ENCODE peak calls at places on chromosome 15, in five cellular contexts. L is A549, N is GM12892, W is HCT116, S is adrenal gland. M is an unnamed sample.

GRCh38 chr15:41607033-41607432 is 48.0 kb downstream of the TYRO3 start:
- DNase-seq in W (no peak), S (no peak), L (no peak), N (no peak), M (no peak)

GRCh38 chr15:98826658-98827057 is 178.3 kb downstream of the IGF1R start:
- DNase-seq in N (no peak), S (no peak), L (no peak), W (no peak), M (no peak)

GRCh38 chr15:20106026-20106425 is 435.6 kb downstream of the GOLGA6L6 start:
- DNase-seq in N (no peak), S (peak; percentile 50), W (no peak), L (no peak), M (no peak)

GRCh38 chr15:64775551-64776401 is at the start of gene RBPMS2:
- DNase-seq in L (peak; percentile 37), N (no peak), S (no peak), W (no peak), M (no peak)

GRCh38 chr15:68384451-68385239 is 47.3 kb downstream of the ITGA11 start:
- DNase-seq in N (no peak), W (no peak), S (peak; percentile 85), L (peak; percentile 69), M (no peak)

GRCh38 chr15:70023769-70024491 is 73.8 kb downstream of the TLE3 start:
- DNase-seq in S (peak; percentile 65), L (no peak), N (no peak), W (no peak), M (no peak)

GRCh38 chr15:39922450-39923092 is 2.5 kb upstream of the GPR176 start:
- DNase-seq in L (no peak), S (no peak), W (no peak), N (no peak), M (no peak)

GRCh38 chr15:68989876-68990754 is 24.4 kb upstream of the NOX5 start:
- DNase-seq in S (no peak), W (no peak), N (no peak), L (no peak), M (peak; percentile 72)

DNA sequence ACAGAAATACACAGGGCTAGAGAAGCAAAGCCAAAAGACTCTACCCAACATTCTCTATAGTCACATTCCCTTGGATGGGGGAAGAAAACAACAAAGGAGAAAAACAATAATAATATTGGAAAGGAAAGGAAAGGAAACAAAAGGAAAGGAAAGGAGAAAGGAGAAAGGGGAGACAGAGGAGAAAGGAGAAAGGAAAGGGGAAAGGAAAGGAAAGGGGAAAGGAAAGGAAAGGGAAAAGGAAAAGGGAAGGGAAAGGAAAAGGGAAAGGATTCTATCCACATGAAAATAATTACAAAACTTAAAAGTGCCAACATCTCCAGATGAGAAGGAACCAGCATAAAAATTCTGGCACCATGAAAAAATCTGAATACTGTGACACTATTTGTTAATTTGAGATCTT is 54.1 kb upstream of the MNS1 start:
- DNase-seq in W (no peak), N (no peak), L (no peak), S (no peak), M (no peak)
- TF ChIP-seq POLR2A in W (no peak), N (no peak), L (no peak), S (no peak), M (no peak)

DNA sequence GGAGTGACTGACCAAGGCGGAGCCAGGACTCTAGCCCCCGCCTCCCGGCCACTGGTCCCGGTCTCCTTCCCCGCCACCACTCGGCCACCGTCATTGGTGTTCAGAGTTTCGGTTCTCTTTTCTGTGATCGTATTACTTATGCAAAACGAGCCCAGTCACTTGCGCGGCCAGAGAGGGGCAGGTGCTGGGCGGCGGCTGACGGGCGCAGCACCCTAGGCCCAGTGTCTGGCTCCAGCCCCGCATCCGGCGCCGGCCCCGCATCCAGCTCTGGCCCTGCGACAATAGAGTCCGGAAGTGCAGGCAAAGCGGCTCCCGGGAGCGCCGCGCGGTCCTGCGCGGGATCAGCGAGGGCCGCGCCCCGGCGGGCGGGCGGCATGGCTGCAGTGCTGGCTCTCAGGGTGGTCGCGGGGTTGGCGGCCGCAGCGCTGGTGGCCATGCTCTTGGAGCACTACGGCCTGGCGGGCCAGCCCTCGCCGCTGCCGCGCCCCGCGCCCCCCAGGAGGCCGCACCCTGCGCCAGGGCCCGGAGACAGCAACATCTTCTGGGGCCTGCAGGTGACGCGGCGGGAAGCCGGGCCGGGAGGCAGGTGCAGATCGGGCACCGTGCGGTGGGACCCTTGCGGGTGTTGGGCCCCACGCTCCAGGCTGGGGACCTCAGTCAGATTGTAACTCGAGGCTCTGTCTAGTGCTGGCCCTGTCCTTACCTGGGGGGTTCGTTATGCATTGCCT is at the start of gene TMEM62:
- DNase-seq in L (peak; percentile 73), W (peak; percentile 76), N (peak; percentile 91), S (peak; percentile 95), M (peak; percentile 88)
- TF ChIP-seq POLR2A in L (peak; percentile 12), W (peak; percentile 66), N (peak; percentile 98), S (peak; percentile 89), M (peak; percentile 81)

DNA sequence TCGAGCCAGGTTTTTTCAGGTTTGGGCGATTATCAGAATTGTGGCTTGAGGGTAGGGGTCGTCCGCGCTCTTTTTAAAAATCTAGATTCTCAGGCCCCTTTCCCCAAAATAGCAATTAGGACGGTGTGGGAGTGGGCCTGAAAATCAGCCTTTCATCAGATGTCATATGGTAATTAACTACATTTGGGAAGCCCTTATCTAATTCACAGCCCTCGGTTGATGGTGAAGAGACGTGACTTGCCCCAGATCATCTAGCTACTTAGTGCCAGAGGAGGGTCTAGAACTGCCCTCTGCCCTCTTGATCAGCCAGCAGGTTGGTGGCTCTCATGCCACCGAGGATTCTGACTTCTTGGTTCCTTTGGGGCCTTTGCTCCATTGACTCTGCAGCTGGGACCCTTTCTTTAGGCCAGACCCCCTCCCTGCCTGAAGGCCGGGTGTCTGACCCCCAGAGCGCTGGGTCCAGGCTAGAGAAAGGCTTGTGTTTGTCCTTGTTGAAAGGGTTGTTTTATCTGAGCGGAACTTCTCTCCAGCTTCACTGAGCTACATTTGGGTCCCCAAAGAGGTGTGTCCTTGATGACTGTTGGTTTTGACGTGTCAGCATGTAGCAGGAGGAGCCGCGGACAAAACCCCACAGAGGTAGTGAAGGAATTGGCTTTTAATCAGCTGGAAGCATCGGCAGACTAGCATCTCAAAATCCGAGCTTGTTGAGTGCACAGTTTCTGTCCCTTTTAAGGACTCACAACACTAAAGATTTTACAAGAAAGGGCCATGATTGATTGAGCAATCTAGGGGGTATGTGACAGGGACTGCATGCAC is 857 bp downstream of the AEN start:
- DNase-seq in N (no peak), W (no peak), S (peak; percentile 77), L (peak; percentile 62), M (peak; percentile 88)
- TF ChIP-seq POLR2A in N (peak; percentile 54), W (no peak), S (peak; percentile 23), L (no peak), M (peak; percentile 62)

GRCh38 chr15:62165029-62165792 is at the start of gene C2CD4B:
- DNase-seq in S (peak; percentile 85), W (no peak), L (peak; percentile 17), N (no peak), M (no peak)
- TF ChIP-seq POLR2A in S (peak; percentile 43), W (no peak), L (peak; percentile 56), N (no peak), M (no peak)

DNA sequence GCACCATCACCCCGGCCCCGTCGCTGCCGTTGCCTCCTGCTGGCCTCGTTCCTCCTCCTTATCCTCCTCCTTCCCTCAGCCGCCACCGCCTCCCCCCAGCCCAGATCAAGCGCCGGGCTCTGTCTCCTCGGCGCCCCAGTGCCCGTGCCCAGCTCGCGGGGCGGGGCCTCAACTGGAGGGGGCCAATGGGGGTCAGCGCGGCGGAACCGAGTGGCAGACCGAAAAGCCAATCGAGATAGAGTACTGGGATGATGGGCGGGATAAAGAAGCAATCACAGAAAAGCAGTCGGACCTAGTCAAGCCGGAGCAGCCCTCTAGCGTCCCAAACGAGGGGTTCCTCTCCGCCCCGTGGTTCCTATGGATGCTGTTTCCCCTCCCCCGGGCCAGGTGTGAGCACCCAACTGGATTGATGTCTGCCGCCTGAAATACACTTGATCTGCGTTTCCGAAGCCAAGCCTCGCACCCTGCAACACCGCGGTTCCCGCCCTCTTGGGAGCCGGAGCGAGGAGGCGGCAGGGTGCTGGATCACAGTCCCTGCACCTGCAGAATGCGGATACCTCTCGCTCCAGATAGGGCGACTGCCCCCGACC is at the start of gene FRMD5:
- DNase-seq in N (peak; percentile 83), S (peak; percentile 97), W (peak; percentile 97), L (peak; percentile 83), M (peak; percentile 58)
- TF ChIP-seq POLR2A in N (no peak), S (peak; percentile 93), W (peak; percentile 80), L (peak; percentile 63), M (no peak)